ENCODE peak calls at places on chromosomes 1 and 21, in nine cellular contexts. One of them, this sample, is unnamed. For H3K4me1, the result is how much of the 10 kb centered on the place peaks cover.

GRCh38 chr1:248871837-248872401 is 13.0 kb upstream of the ZNF692 start:
- DNase-seq in Peyer's patch: no peak
- DNase-seq in A549: no peak
- DNase-seq in prostate gland: no peak
- DNase-seq in heart left ventricle: no peak
- DNase-seq in right lobe of liver: no peak
- DNase-seq in uterus: no peak
- DNase-seq in adrenal gland: no peak
- DNase-seq in breast epithelium: no peak
- DNase-seq in this sample: no peak

GRCh38 chr21:15552914-15553491 is 176.8 kb upstream of the USP25 start:
- DNase-seq in heart left ventricle: no peak
- DNase-seq in adrenal gland: no peak
- DNase-seq in Peyer's patch: no peak
- DNase-seq in A549: peak
- DNase-seq in uterus: no peak
- DNase-seq in right lobe of liver: no peak
- DNase-seq in prostate gland: no peak
- DNase-seq in breast epithelium: no peak
- DNase-seq in this sample: no peak

GRCh38 chr1:237859014-237859413 is 31.7 kb downstream of the ZP4 start:
- DNase-seq in A549: no peak
- DNase-seq in adrenal gland: no peak
- DNase-seq in right lobe of liver: no peak
- DNase-seq in uterus: no peak
- DNase-seq in heart left ventricle: no peak
- DNase-seq in Peyer's patch: no peak
- DNase-seq in prostate gland: no peak
- DNase-seq in breast epithelium: no peak
- DNase-seq in this sample: no peak

GRCh38 chr1:115669002-115669673 is 27.4 kb downstream of the VANGL1 start:
- DNase-seq in Peyer's patch: no peak
- DNase-seq in prostate gland: no peak
- DNase-seq in uterus: no peak
- DNase-seq in A549: no peak
- DNase-seq in adrenal gland: no peak
- DNase-seq in breast epithelium: no peak
- DNase-seq in heart left ventricle: no peak
- DNase-seq in right lobe of liver: no peak
- DNase-seq in this sample: no peak

GRCh38 chr1:58251415-58252073 is 295.0 kb downstream of the OMA1 start:
- DNase-seq in heart left ventricle: no peak
- DNase-seq in Peyer's patch: no peak
- DNase-seq in adrenal gland: no peak
- DNase-seq in breast epithelium: no peak
- DNase-seq in A549: no peak
- DNase-seq in prostate gland: no peak
- DNase-seq in uterus: no peak
- DNase-seq in right lobe of liver: no peak
- DNase-seq in this sample: no peak

GRCh38 chr1:227526524-227526923 is 36.8 kb upstream of the ZNF678 start:
- DNase-seq in heart left ventricle: no peak
- DNase-seq in Peyer's patch: no peak
- DNase-seq in adrenal gland: no peak
- DNase-seq in uterus: no peak
- DNase-seq in prostate gland: no peak
- DNase-seq in A549: no peak
- DNase-seq in right lobe of liver: no peak
- DNase-seq in breast epithelium: no peak
- DNase-seq in this sample: no peak

GRCh38 chr1:77824083-77824482 is 44.6 kb downstream of the MIGA1 start:
- DNase-seq in uterus: no peak
- DNase-seq in heart left ventricle: no peak
- DNase-seq in right lobe of liver: no peak
- DNase-seq in Peyer's patch: no peak
- DNase-seq in prostate gland: no peak
- DNase-seq in A549: no peak
- DNase-seq in breast epithelium: no peak
- DNase-seq in adrenal gland: peak
- DNase-seq in this sample: no peak

GRCh38 chr1:46581685-46582455 is 22.2 kb downstream of the MKNK1 start:
- DNase-seq in heart left ventricle: no peak
- DNase-seq in prostate gland: no peak
- DNase-seq in right lobe of liver: no peak
- DNase-seq in A549: no peak
- DNase-seq in Peyer's patch: no peak
- DNase-seq in breast epithelium: no peak
- DNase-seq in adrenal gland: no peak
- DNase-seq in uterus: no peak
- DNase-seq in this sample: no peak

GRCh38 chr1:195053478-195053877 is 1554.8 kb downstream of the KCNT2 start:
- DNase-seq in breast epithelium: no peak
- DNase-seq in heart left ventricle: no peak
- DNase-seq in prostate gland: no peak
- DNase-seq in adrenal gland: no peak
- DNase-seq in A549: no peak
- DNase-seq in right lobe of liver: no peak
- DNase-seq in uterus: no peak
- DNase-seq in Peyer's patch: no peak
- DNase-seq in this sample: no peak

GRCh38 chr1:165883056-165883455 is 55.6 kb downstream of the UCK2 start:
- DNase-seq in adrenal gland: no peak
- DNase-seq in prostate gland: no peak
- DNase-seq in right lobe of liver: no peak
- DNase-seq in Peyer's patch: no peak
- DNase-seq in heart left ventricle: no peak
- DNase-seq in A549: no peak
- DNase-seq in uterus: no peak
- DNase-seq in breast epithelium: no peak
- DNase-seq in this sample: no peak

GRCh38 chr1:196115641-196116040 is 492.6 kb downstream of the KCNT2 start:
- DNase-seq in A549: no peak
- DNase-seq in heart left ventricle: peak
- DNase-seq in adrenal gland: peak
- DNase-seq in Peyer's patch: no peak
- DNase-seq in breast epithelium: no peak
- DNase-seq in right lobe of liver: no peak
- DNase-seq in uterus: no peak
- DNase-seq in prostate gland: no peak
- DNase-seq in this sample: no peak

GRCh38 chr21:30718239-30718909 is at the start of gene KRTAP21-3:
- DNase-seq in heart left ventricle: no peak
- DNase-seq in right lobe of liver: no peak
- DNase-seq in adrenal gland: no peak
- DNase-seq in A549: no peak
- DNase-seq in prostate gland: no peak
- DNase-seq in uterus: no peak
- DNase-seq in breast epithelium: no peak
- DNase-seq in Peyer's patch: no peak
- DNase-seq in this sample: no peak

GRCh38 chr1:31054349-31054748 is 11.2 kb downstream of the PUM1 start:
- DNase-seq in breast epithelium: no peak
- DNase-seq in Peyer's patch: no peak
- DNase-seq in right lobe of liver: no peak
- DNase-seq in heart left ventricle: no peak
- DNase-seq in adrenal gland: no peak
- DNase-seq in uterus: no peak
- DNase-seq in A549: no peak
- DNase-seq in prostate gland: no peak
- DNase-seq in this sample: no peak

GRCh38 chr1:31058012-31058411 is 7.5 kb downstream of the PUM1 start:
- DNase-seq in uterus: no peak
- DNase-seq in breast epithelium: no peak
- DNase-seq in right lobe of liver: no peak
- DNase-seq in A549: no peak
- DNase-seq in adrenal gland: no peak
- DNase-seq in heart left ventricle: no peak
- DNase-seq in Peyer's patch: no peak
- DNase-seq in prostate gland: no peak
- DNase-seq in this sample: no peak

GRCh38 chr1:31054958-31055481 is 10.5 kb downstream of the PUM1 start:
- DNase-seq in breast epithelium: no peak
- DNase-seq in A549: no peak
- DNase-seq in uterus: no peak
- DNase-seq in Peyer's patch: no peak
- DNase-seq in right lobe of liver: no peak
- DNase-seq in adrenal gland: no peak
- DNase-seq in heart left ventricle: no peak
- DNase-seq in prostate gland: no peak
- DNase-seq in this sample: no peak

GRCh38 chr1:31055953-31056352 is 9.6 kb downstream of the PUM1 start:
- DNase-seq in adrenal gland: no peak
- DNase-seq in Peyer's patch: no peak
- DNase-seq in uterus: no peak
- DNase-seq in breast epithelium: no peak
- DNase-seq in heart left ventricle: no peak
- DNase-seq in right lobe of liver: no peak
- DNase-seq in A549: no peak
- DNase-seq in prostate gland: no peak
- DNase-seq in this sample: no peak

GRCh38 chr1:31055501-31055900 is 10.0 kb downstream of the PUM1 start:
- DNase-seq in A549: no peak
- DNase-seq in right lobe of liver: no peak
- DNase-seq in uterus: no peak
- DNase-seq in adrenal gland: no peak
- DNase-seq in heart left ventricle: no peak
- DNase-seq in prostate gland: no peak
- DNase-seq in breast epithelium: no peak
- DNase-seq in Peyer's patch: no peak
- DNase-seq in this sample: no peak
- H3K4me1 ChIP-seq in A549: under half
- H3K4me1 ChIP-seq in right lobe of liver: under half
- H3K4me1 ChIP-seq in uterus: under half
- H3K4me1 ChIP-seq in adrenal gland: under half
- H3K4me1 ChIP-seq in heart left ventricle: under half
- H3K4me1 ChIP-seq in prostate gland: under half
- H3K4me1 ChIP-seq in breast epithelium: under half
- H3K4me1 ChIP-seq in Peyer's patch: under half
- H3K4me1 ChIP-seq in this sample: under half

GRCh38 chr1:64965239-64966157 is 851 bp downstream of the JAK1 start:
- DNase-seq in adrenal gland: peak
- DNase-seq in breast epithelium: peak
- DNase-seq in heart left ventricle: peak
- DNase-seq in right lobe of liver: peak
- DNase-seq in Peyer's patch: peak
- DNase-seq in prostate gland: peak
- DNase-seq in uterus: peak
- DNase-seq in A549: peak
- DNase-seq in this sample: peak
- TF ChIP-seq POLR2A in adrenal gland: no peak
- TF ChIP-seq POLR2A in breast epithelium: no peak
- TF ChIP-seq POLR2A in heart left ventricle: no peak
- TF ChIP-seq POLR2A in right lobe of liver: no peak
- TF ChIP-seq POLR2A in Peyer's patch: no peak
- TF ChIP-seq POLR2A in prostate gland: no peak
- TF ChIP-seq POLR2A in uterus: no peak
- TF ChIP-seq POLR2A in A549: no peak
- TF ChIP-seq POLR2A in this sample: no peak

DNA sequence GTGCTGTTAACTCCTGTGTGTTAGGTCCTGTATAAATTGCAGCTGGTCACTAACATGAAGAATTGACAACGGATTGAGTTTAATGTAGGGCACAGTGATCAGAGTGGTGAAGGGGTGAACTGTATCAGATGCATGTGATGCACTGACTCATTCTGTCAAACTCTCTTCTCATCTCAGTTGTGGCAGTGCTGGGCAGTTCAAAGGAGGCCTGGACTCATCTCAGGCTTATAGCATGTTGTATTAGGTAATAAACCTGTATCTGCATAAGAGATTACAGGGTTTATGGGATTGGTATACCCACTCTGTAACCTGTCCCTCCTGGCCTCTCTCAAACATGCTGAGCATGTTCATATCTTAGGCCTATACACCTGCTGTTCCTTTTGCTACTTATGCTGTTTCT is 12.4 kb upstream of the GBP3 start:
- DNase-seq in breast epithelium: no peak
- DNase-seq in Peyer's patch: peak
- DNase-seq in A549: no peak
- DNase-seq in heart left ventricle: no peak
- DNase-seq in right lobe of liver: no peak
- DNase-seq in prostate gland: no peak
- DNase-seq in adrenal gland: no peak
- DNase-seq in uterus: no peak
- DNase-seq in this sample: no peak
- H3K27ac ChIP-seq in breast epithelium: no peak
- H3K27ac ChIP-seq in Peyer's patch: no peak
- H3K27ac ChIP-seq in A549: no peak
- H3K27ac ChIP-seq in heart left ventricle: no peak
- H3K27ac ChIP-seq in right lobe of liver: no peak
- H3K27ac ChIP-seq in prostate gland: no peak
- H3K27ac ChIP-seq in adrenal gland: no peak
- H3K27ac ChIP-seq in uterus: no peak
- H3K27ac ChIP-seq in this sample: no peak

GRCh38 chr21:38987551-38988210 is 182.0 kb downstream of the ETS2 start:
- DNase-seq in adrenal gland: no peak
- DNase-seq in A549: no peak
- DNase-seq in prostate gland: no peak
- DNase-seq in breast epithelium: no peak
- DNase-seq in Peyer's patch: no peak
- DNase-seq in uterus: no peak
- DNase-seq in heart left ventricle: no peak
- DNase-seq in right lobe of liver: no peak
- DNase-seq in this sample: no peak
- H3K4me1 ChIP-seq in adrenal gland: under half
- H3K4me1 ChIP-seq in A549: under half
- H3K4me1 ChIP-seq in prostate gland: under half
- H3K4me1 ChIP-seq in breast epithelium: under half
- H3K4me1 ChIP-seq in Peyer's patch: under half
- H3K4me1 ChIP-seq in uterus: under half
- H3K4me1 ChIP-seq in heart left ventricle: half or more
- H3K4me1 ChIP-seq in right lobe of liver: under half
- H3K4me1 ChIP-seq in this sample: under half

GRCh38 chr1:241520080-241520465 is 518 bp upstream of the FH start:
- DNase-seq in uterus: no peak
- DNase-seq in adrenal gland: no peak
- DNase-seq in A549: no peak
- DNase-seq in breast epithelium: no peak
- DNase-seq in heart left ventricle: no peak
- DNase-seq in prostate gland: no peak
- DNase-seq in right lobe of liver: no peak
- DNase-seq in Peyer's patch: no peak
- DNase-seq in this sample: no peak

GRCh38 chr1:241525026-241525425 is 5.5 kb upstream of the FH start:
- DNase-seq in uterus: no peak
- DNase-seq in Peyer's patch: no peak
- DNase-seq in A549: no peak
- DNase-seq in prostate gland: no peak
- DNase-seq in heart left ventricle: no peak
- DNase-seq in breast epithelium: no peak
- DNase-seq in right lobe of liver: no peak
- DNase-seq in adrenal gland: no peak
- DNase-seq in this sample: no peak

GRCh38 chr1:241521718-241522117 is 2.2 kb upstream of the FH start:
- DNase-seq in uterus: no peak
- DNase-seq in adrenal gland: no peak
- DNase-seq in breast epithelium: no peak
- DNase-seq in Peyer's patch: no peak
- DNase-seq in prostate gland: no peak
- DNase-seq in heart left ventricle: no peak
- DNase-seq in A549: no peak
- DNase-seq in right lobe of liver: no peak
- DNase-seq in this sample: no peak

GRCh38 chr1:241518447-241519307 is 878 bp downstream of the FH start:
- DNase-seq in uterus: peak
- DNase-seq in right lobe of liver: peak
- DNase-seq in breast epithelium: no peak
- DNase-seq in prostate gland: no peak
- DNase-seq in Peyer's patch: peak
- DNase-seq in adrenal gland: peak
- DNase-seq in A549: no peak
- DNase-seq in heart left ventricle: no peak
- DNase-seq in this sample: no peak

GRCh38 chr1:241519308-241520079 is at the start of gene FH:
- DNase-seq in heart left ventricle: peak
- DNase-seq in adrenal gland: peak
- DNase-seq in Peyer's patch: peak
- DNase-seq in uterus: peak
- DNase-seq in breast epithelium: peak
- DNase-seq in prostate gland: peak
- DNase-seq in right lobe of liver: peak
- DNase-seq in A549: peak
- DNase-seq in this sample: peak
- TF ChIP-seq POLR2A in heart left ventricle: no peak
- TF ChIP-seq POLR2A in adrenal gland: peak
- TF ChIP-seq POLR2A in Peyer's patch: peak
- TF ChIP-seq POLR2A in uterus: peak
- TF ChIP-seq POLR2A in breast epithelium: peak
- TF ChIP-seq POLR2A in prostate gland: peak
- TF ChIP-seq POLR2A in right lobe of liver: peak
- TF ChIP-seq POLR2A in A549: peak
- TF ChIP-seq POLR2A in this sample: peak

This sample was measured in tibial nerve.